ENCODE peak calls at places on chromosomes 2 and 18, in ten cellular contexts. One of them, this sample, is unnamed.

GRCh38 chr2:121080013-121080772 is 204.8 kb downstream of the TFCP2L1 start:
- DNase-seq in keratinocyte: no peak
- DNase-seq in CD8-positive, alpha-beta T cell: peak; percentile 46
- DNase-seq in MM.1S: peak; percentile 36
- DNase-seq in A549: peak; percentile 57
- DNase-seq in CD8-positive, alpha-beta memory T cell: peak; percentile 17
- DNase-seq in CD4-positive, alpha-beta memory T cell: no peak
- DNase-seq in Panc1: no peak
- DNase-seq in right atrium auricular region: no peak
- DNase-seq in IMR-90: peak; percentile 34
- DNase-seq in this sample: no peak

GRCh38 chr2:39275016-39275415 is 31.2 kb upstream of the CDKL4 start:
- DNase-seq in CD4-positive, alpha-beta memory T cell: no peak
- DNase-seq in Panc1: no peak
- DNase-seq in right atrium auricular region: no peak
- DNase-seq in MM.1S: no peak
- DNase-seq in keratinocyte: no peak
- DNase-seq in CD8-positive, alpha-beta memory T cell: no peak
- DNase-seq in IMR-90: peak; percentile 8
- DNase-seq in CD8-positive, alpha-beta T cell: no peak
- DNase-seq in A549: no peak
- DNase-seq in this sample: no peak

GRCh38 chr2:135744761-135745314 is 3.2 kb downstream of the UBXN4 start:
- DNase-seq in CD8-positive, alpha-beta T cell: no peak
- DNase-seq in Panc1: no peak
- DNase-seq in CD8-positive, alpha-beta memory T cell: no peak
- DNase-seq in CD4-positive, alpha-beta memory T cell: peak; percentile 46
- DNase-seq in right atrium auricular region: no peak
- DNase-seq in MM.1S: peak; percentile 21
- DNase-seq in A549: peak; percentile 59
- DNase-seq in keratinocyte: peak; percentile 57
- DNase-seq in IMR-90: peak; percentile 17
- DNase-seq in this sample: no peak

GRCh38 chr2:142778289-142778688 is 99.2 kb upstream of the KYNU start:
- DNase-seq in CD4-positive, alpha-beta memory T cell: no peak
- DNase-seq in right atrium auricular region: no peak
- DNase-seq in Panc1: no peak
- DNase-seq in CD8-positive, alpha-beta T cell: no peak
- DNase-seq in IMR-90: no peak
- DNase-seq in keratinocyte: no peak
- DNase-seq in A549: no peak
- DNase-seq in MM.1S: no peak
- DNase-seq in CD8-positive, alpha-beta memory T cell: no peak
- DNase-seq in this sample: no peak

GRCh38 chr18:23903971-23904370 is 110.6 kb upstream of the TTC39C start:
- DNase-seq in CD4-positive, alpha-beta memory T cell: no peak
- DNase-seq in CD8-positive, alpha-beta memory T cell: no peak
- DNase-seq in right atrium auricular region: peak; percentile 67
- DNase-seq in Panc1: no peak
- DNase-seq in A549: no peak
- DNase-seq in CD8-positive, alpha-beta T cell: no peak
- DNase-seq in keratinocyte: no peak
- DNase-seq in MM.1S: no peak
- DNase-seq in IMR-90: no peak
- DNase-seq in this sample: no peak

GRCh38 chr2:209772316-209772715 is 684 bp downstream of the UNC80 start:
- DNase-seq in IMR-90: no peak
- DNase-seq in CD8-positive, alpha-beta T cell: no peak
- DNase-seq in MM.1S: no peak
- DNase-seq in CD4-positive, alpha-beta memory T cell: no peak
- DNase-seq in CD8-positive, alpha-beta memory T cell: no peak
- DNase-seq in Panc1: no peak
- DNase-seq in right atrium auricular region: no peak
- DNase-seq in keratinocyte: no peak
- DNase-seq in A549: no peak
- DNase-seq in this sample: no peak

GRCh38 chr18:75131455-75132000 is 77.4 kb downstream of the PTGR3 start:
- DNase-seq in MM.1S: no peak
- DNase-seq in CD8-positive, alpha-beta T cell: no peak
- DNase-seq in CD8-positive, alpha-beta memory T cell: no peak
- DNase-seq in keratinocyte: no peak
- DNase-seq in CD4-positive, alpha-beta memory T cell: no peak
- DNase-seq in Panc1: no peak
- DNase-seq in A549: no peak
- DNase-seq in right atrium auricular region: peak; percentile 55
- DNase-seq in IMR-90: no peak
- DNase-seq in this sample: no peak

GRCh38 chr18:70416496-70416895 is 127.7 kb downstream of the SOCS6 start:
- DNase-seq in right atrium auricular region: no peak
- DNase-seq in CD8-positive, alpha-beta T cell: no peak
- DNase-seq in A549: no peak
- DNase-seq in MM.1S: no peak
- DNase-seq in Panc1: no peak
- DNase-seq in CD4-positive, alpha-beta memory T cell: no peak
- DNase-seq in IMR-90: no peak
- DNase-seq in CD8-positive, alpha-beta memory T cell: no peak
- DNase-seq in keratinocyte: no peak
- DNase-seq in this sample: no peak

GRCh38 chr2:72180351-72180750 is 32.7 kb upstream of the CYP26B1 start:
- DNase-seq in right atrium auricular region: no peak
- DNase-seq in Panc1: no peak
- DNase-seq in CD4-positive, alpha-beta memory T cell: no peak
- DNase-seq in A549: no peak
- DNase-seq in IMR-90: no peak
- DNase-seq in MM.1S: no peak
- DNase-seq in CD8-positive, alpha-beta T cell: no peak
- DNase-seq in CD8-positive, alpha-beta memory T cell: no peak
- DNase-seq in keratinocyte: no peak
- DNase-seq in this sample: no peak

DNA sequence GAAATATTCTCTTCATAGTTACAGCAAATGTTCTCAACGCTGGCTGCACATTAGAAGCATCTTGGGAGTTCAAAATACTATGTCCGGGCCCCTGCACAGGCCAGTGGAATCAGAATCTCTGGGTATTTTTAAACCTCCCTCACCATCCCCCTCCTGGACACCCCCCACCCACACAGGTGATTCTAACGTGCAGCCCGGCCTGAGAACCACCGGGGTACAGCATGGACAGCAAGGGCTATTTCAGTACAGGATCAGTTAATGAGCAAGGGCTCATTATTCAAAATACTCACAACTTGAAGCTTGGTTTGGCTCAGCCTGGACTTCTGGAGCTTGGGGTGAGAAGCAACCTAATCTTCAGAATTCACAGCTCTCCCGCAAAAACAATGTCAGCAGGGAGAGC is 31.4 kb downstream of the INO80C start:
- DNase-seq in MM.1S: no peak
- DNase-seq in right atrium auricular region: no peak
- DNase-seq in CD4-positive, alpha-beta memory T cell: no peak
- DNase-seq in CD8-positive, alpha-beta T cell: no peak
- DNase-seq in Panc1: no peak
- DNase-seq in IMR-90: no peak
- DNase-seq in CD8-positive, alpha-beta memory T cell: no peak
- DNase-seq in A549: no peak
- DNase-seq in keratinocyte: no peak
- DNase-seq in this sample: no peak
- H3K27ac ChIP-seq in MM.1S: no peak overlapping the region
- H3K27ac ChIP-seq in right atrium auricular region: no peak overlapping the region
- H3K27ac ChIP-seq in CD4-positive, alpha-beta memory T cell: no peak overlapping the region
- H3K27ac ChIP-seq in CD8-positive, alpha-beta T cell: no peak overlapping the region
- H3K27ac ChIP-seq in Panc1: peak overlapping the region; percentile 29
- H3K27ac ChIP-seq in IMR-90: no peak overlapping the region
- H3K27ac ChIP-seq in CD8-positive, alpha-beta memory T cell: no peak overlapping the region
- H3K27ac ChIP-seq in A549: peak overlapping the region; percentile 58
- H3K27ac ChIP-seq in keratinocyte: no peak overlapping the region
- H3K27ac ChIP-seq in this sample: no peak overlapping the region

GRCh38 chr2:54660752-54661151 is 62.7 kb upstream of the EML6 start:
- DNase-seq in MM.1S: no peak
- DNase-seq in keratinocyte: no peak
- DNase-seq in IMR-90: no peak
- DNase-seq in Panc1: no peak
- DNase-seq in right atrium auricular region: no peak
- DNase-seq in CD8-positive, alpha-beta T cell: no peak
- DNase-seq in CD4-positive, alpha-beta memory T cell: no peak
- DNase-seq in A549: no peak
- DNase-seq in CD8-positive, alpha-beta memory T cell: no peak
- DNase-seq in this sample: no peak

GRCh38 chr2:54656863-54657262 is 66.6 kb upstream of the EML6 start:
- DNase-seq in Panc1: no peak
- DNase-seq in keratinocyte: no peak
- DNase-seq in right atrium auricular region: no peak
- DNase-seq in CD4-positive, alpha-beta memory T cell: no peak
- DNase-seq in A549: no peak
- DNase-seq in MM.1S: no peak
- DNase-seq in CD8-positive, alpha-beta T cell: no peak
- DNase-seq in IMR-90: no peak
- DNase-seq in CD8-positive, alpha-beta memory T cell: no peak
- DNase-seq in this sample: no peak

GRCh38 chr2:54657664-54658083 is 65.8 kb upstream of the EML6 start:
- DNase-seq in A549: peak; percentile 68
- DNase-seq in IMR-90: peak; percentile 39
- DNase-seq in keratinocyte: no peak
- DNase-seq in right atrium auricular region: no peak
- DNase-seq in MM.1S: peak; percentile 46
- DNase-seq in CD8-positive, alpha-beta memory T cell: no peak
- DNase-seq in Panc1: peak; percentile 8
- DNase-seq in CD4-positive, alpha-beta memory T cell: no peak
- DNase-seq in CD8-positive, alpha-beta T cell: no peak
- DNase-seq in this sample: no peak

GRCh38 chr2:54655051-54655809 is 68.2 kb upstream of the EML6 start:
- DNase-seq in CD4-positive, alpha-beta memory T cell: no peak
- DNase-seq in keratinocyte: no peak
- DNase-seq in IMR-90: peak; percentile 69
- DNase-seq in A549: no peak
- DNase-seq in CD8-positive, alpha-beta memory T cell: no peak
- DNase-seq in CD8-positive, alpha-beta T cell: no peak
- DNase-seq in Panc1: no peak
- DNase-seq in right atrium auricular region: no peak
- DNase-seq in MM.1S: no peak
- DNase-seq in this sample: no peak

GRCh38 chr2:54658548-54659207 is 64.8 kb upstream of the EML6 start:
- DNase-seq in CD8-positive, alpha-beta memory T cell: no peak
- DNase-seq in Panc1: no peak
- DNase-seq in keratinocyte: no peak
- DNase-seq in IMR-90: peak; percentile 67
- DNase-seq in right atrium auricular region: no peak
- DNase-seq in A549: no peak
- DNase-seq in CD8-positive, alpha-beta T cell: no peak
- DNase-seq in MM.1S: no peak
- DNase-seq in CD4-positive, alpha-beta memory T cell: no peak
- DNase-seq in this sample: no peak
- H3K27ac ChIP-seq in CD8-positive, alpha-beta memory T cell: no peak overlapping the region
- H3K27ac ChIP-seq in Panc1: no peak overlapping the region
- H3K27ac ChIP-seq in keratinocyte: no peak overlapping the region
- H3K27ac ChIP-seq in IMR-90: no peak overlapping the region
- H3K27ac ChIP-seq in right atrium auricular region: no peak overlapping the region
- H3K27ac ChIP-seq in A549: no peak overlapping the region
- H3K27ac ChIP-seq in CD8-positive, alpha-beta T cell: no peak overlapping the region
- H3K27ac ChIP-seq in MM.1S: no peak overlapping the region
- H3K27ac ChIP-seq in CD4-positive, alpha-beta memory T cell: no peak overlapping the region
- H3K27ac ChIP-seq in this sample: no peak overlapping the region

GRCh38 chr2:47354817-47355653 is 47.9 kb upstream of the MSH2 start:
- DNase-seq in keratinocyte: no peak
- DNase-seq in CD8-positive, alpha-beta memory T cell: no peak
- DNase-seq in MM.1S: no peak
- DNase-seq in A549: no peak
- DNase-seq in CD4-positive, alpha-beta memory T cell: no peak
- DNase-seq in CD8-positive, alpha-beta T cell: no peak
- DNase-seq in right atrium auricular region: no peak
- DNase-seq in IMR-90: no peak
- DNase-seq in Panc1: no peak
- DNase-seq in this sample: no peak
- H3K27ac ChIP-seq in keratinocyte: no peak overlapping the region
- H3K27ac ChIP-seq in CD8-positive, alpha-beta memory T cell: peak overlapping the region; percentile 25
- H3K27ac ChIP-seq in MM.1S: no peak overlapping the region
- H3K27ac ChIP-seq in A549: peak overlapping the region; percentile 83
- H3K27ac ChIP-seq in CD4-positive, alpha-beta memory T cell: no peak overlapping the region
- H3K27ac ChIP-seq in CD8-positive, alpha-beta T cell: no peak overlapping the region
- H3K27ac ChIP-seq in right atrium auricular region: no peak overlapping the region
- H3K27ac ChIP-seq in IMR-90: no peak overlapping the region
- H3K27ac ChIP-seq in Panc1: peak overlapping the region; percentile 27
- H3K27ac ChIP-seq in this sample: no peak overlapping the region

DNA sequence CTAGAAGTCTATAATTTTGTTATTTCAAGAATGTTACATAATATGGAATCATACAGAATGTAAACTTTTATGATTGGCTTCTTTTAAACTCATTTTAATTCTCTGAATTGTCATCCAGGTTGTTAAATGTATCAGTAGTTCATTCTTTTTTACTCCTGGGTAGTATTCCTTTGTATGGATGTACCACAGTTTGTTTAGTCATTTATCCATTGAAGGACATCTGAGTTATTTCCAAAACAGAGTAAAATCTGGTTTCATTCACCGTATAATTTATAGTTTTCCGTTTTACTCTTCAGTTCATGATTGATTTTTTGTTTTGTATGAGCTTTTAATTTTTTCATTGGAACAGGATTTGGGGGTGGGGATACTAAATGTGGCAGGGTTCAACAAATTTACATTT is 132.4 kb downstream of the PMS1 start:
- DNase-seq in CD4-positive, alpha-beta memory T cell: no peak
- DNase-seq in A549: no peak
- DNase-seq in keratinocyte: no peak
- DNase-seq in IMR-90: no peak
- DNase-seq in Panc1: no peak
- DNase-seq in CD8-positive, alpha-beta T cell: no peak
- DNase-seq in CD8-positive, alpha-beta memory T cell: no peak
- DNase-seq in right atrium auricular region: no peak
- DNase-seq in MM.1S: no peak
- DNase-seq in this sample: no peak
- H3K27ac ChIP-seq in CD4-positive, alpha-beta memory T cell: no peak overlapping the region
- H3K27ac ChIP-seq in A549: no peak overlapping the region
- H3K27ac ChIP-seq in keratinocyte: no peak overlapping the region
- H3K27ac ChIP-seq in IMR-90: no peak overlapping the region
- H3K27ac ChIP-seq in Panc1: no peak overlapping the region
- H3K27ac ChIP-seq in CD8-positive, alpha-beta T cell: no peak overlapping the region
- H3K27ac ChIP-seq in CD8-positive, alpha-beta memory T cell: no peak overlapping the region
- H3K27ac ChIP-seq in right atrium auricular region: no peak overlapping the region
- H3K27ac ChIP-seq in MM.1S: no peak overlapping the region
- H3K27ac ChIP-seq in this sample: no peak overlapping the region